ENCODE peak calls at places on chromosomes 2 and 18, in four cellular contexts. H is mammary epithelial cell, A is astrocyte, U is endothelial cell of umbilical vein. X is an unnamed sample.

GRCh38 chr2:173806761-173807160 is 158.4 kb downstream of the SP3 start:
- DNase-seq in H (peak; percentile 13), U (no peak), A (peak; percentile 31), X (no peak)

GRCh38 chr2:71082402-71083252 is 14.2 kb downstream of the NAGK start:
- DNase-seq in U (no peak), A (no peak), H (no peak), X (no peak)

GRCh38 chr18:28065031-28065792 is 111.7 kb downstream of the CDH2 start:
- DNase-seq in A (peak; percentile 98), H (peak; percentile 47), U (peak; percentile 14), X (no peak)

GRCh38 chr2:231370749-231371429 is 24.6 kb upstream of the B3GNT7 start:
- DNase-seq in A (no peak), U (no peak), H (no peak), X (no peak)

GRCh38 chr18:3692113-3692621 is 242.2 kb downstream of the TGIF1 start:
- DNase-seq in U (no peak), H (no peak), A (no peak), X (no peak)

GRCh38 chr18:51988277-51988676 is 351.7 kb upstream of the DCC start:
- DNase-seq in H (no peak), U (no peak), A (no peak), X (no peak)

GRCh38 chr2:96663829-96664228 is 21.3 kb downstream of the FER1L5 start:
- DNase-seq in H (no peak), U (no peak), A (no peak), X (no peak)

GRCh38 chr2:236951830-236952475 is 133.7 kb upstream of the COPS8 start:
- DNase-seq in U (no peak), A (no peak), H (no peak), X (no peak)

GRCh38 chr2:173059941-173060575 is 15.6 kb upstream of the MAP3K20 start:
- DNase-seq in A (no peak), H (no peak), U (peak; percentile 29), X (no peak)

GRCh38 chr2:233385489-233386044 is 31.3 kb downstream of the DGKD start:
- DNase-seq in A (peak; percentile 18), U (no peak), H (no peak), X (no peak)

GRCh38 chr2:23293063-23293462 is 91.9 kb upstream of the KLHL29 start:
- DNase-seq in H (peak; percentile 56), A (no peak), U (no peak), X (no peak)

GRCh38 chr2:108301558-108301957 is 12.9 kb downstream of the SULT1C2 start:
- DNase-seq in A (no peak), H (no peak), U (no peak), X (no peak)

GRCh38 chr2:239245872-239246701 is 154.7 kb downstream of the HDAC4 start:
- DNase-seq in U (no peak), A (peak; percentile 19), H (peak; percentile 63), X (no peak)

GRCh38 chr2:205834776-205835175 is 152.5 kb downstream of the NRP2 start:
- DNase-seq in A (no peak), U (peak; percentile 60), H (no peak), X (no peak)

GRCh38 chr2:73283545-73284295 is 558 bp downstream of the FBXO41 start:
- DNase-seq in H (no peak), A (no peak), U (no peak), X (no peak)

GRCh38 chr2:196131949-196132925 is 39.1 kb downstream of the STK17B start:
- DNase-seq in U (no peak), A (peak; percentile 23), H (no peak), X (peak; percentile 23)

GRCh38 chr2:241804326-241805276 is 4.4 kb upstream of the NEU4 start:
- DNase-seq in H (no peak), A (no peak), U (no peak), X (no peak)

GRCh38 chr2:39902103-39902502 is 123.0 kb upstream of the THUMPD2 start:
- DNase-seq in A (peak; percentile 69), H (peak; percentile 67), U (no peak), X (no peak)

GRCh38 chr2:69067866-69068265 is 54.9 kb downstream of the ANTXR1 start:
- DNase-seq in H (peak; percentile 85), U (no peak), A (no peak), X (no peak)

GRCh38 chr18:77140439-77141109 is 8.0 kb upstream of the MBP start:
- DNase-seq in H (no peak), U (no peak), A (no peak), X (peak; percentile 62)

GRCh38 chr2:71576541-71576940 is 123.2 kb downstream of the DYSF start:
- DNase-seq in U (no peak), H (no peak), A (no peak), X (no peak)

GRCh38 chr2:241273552-241273988 is 41.9 kb downstream of the HDLBP start:
- DNase-seq in U (no peak), A (no peak), H (no peak), X (no peak)

GRCh38 chr2:236121546-236121945 is 46.6 kb downstream of the GBX2 start:
- DNase-seq in H (peak; percentile 18), A (no peak), U (no peak), X (no peak)

GRCh38 chr2:152762202-152762601 is 43.8 kb downstream of the ARL6IP6 start:
- DNase-seq in A (peak; percentile 98), H (no peak), U (no peak), X (no peak)

GRCh38 chr2:61205132-61205531 is 43.1 kb downstream of the C2orf74 start:
- DNase-seq in U (no peak), A (no peak), H (no peak), X (no peak)

GRCh38 chr2:16614314-16614860 is 51.2 kb downstream of the CYRIA start:
- DNase-seq in A (no peak), U (peak; percentile 16), H (no peak), X (no peak)

DNA sequence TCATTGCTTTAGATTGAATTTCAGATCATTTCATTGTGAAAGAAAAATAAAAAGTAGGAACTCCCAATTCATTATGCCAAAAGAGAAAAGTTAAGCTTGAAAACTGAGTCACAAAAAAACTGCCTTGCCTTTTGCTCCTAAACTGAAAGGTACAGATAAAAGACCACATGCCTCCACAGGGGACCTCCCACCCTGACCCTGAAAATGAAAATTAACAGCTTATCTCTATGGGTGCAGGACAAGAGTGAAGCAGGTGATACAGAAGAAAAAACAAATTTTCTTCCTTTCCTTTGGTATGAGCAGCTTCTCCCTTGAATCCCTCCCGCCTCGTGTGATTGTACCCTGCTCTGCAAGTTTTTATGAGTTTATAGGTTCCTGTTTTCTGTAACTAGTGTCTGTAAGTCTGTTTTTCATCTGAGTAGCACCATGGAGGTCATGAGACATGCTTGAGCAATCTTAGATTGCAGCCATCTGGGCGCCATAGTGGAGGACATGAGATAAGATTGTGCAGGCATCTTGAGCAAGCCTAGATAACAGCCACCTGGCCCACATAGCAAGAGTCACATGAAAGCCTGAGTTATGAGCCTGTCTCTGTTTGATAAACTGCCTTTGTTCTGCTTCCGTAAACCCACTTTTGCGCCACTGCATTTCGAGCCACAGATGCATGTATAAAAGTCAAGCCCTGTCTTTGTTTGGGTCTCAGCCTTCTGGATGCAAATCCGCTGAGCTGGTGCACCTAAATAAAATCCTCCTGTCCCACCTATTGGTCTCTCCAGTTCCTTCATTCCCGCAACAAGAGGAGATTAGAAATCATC is 56.2 kb upstream of the DYNC1I2 start:
- DNase-seq in H (no peak), A (peak; percentile 16), U (no peak), X (no peak)
- H3K9me3 ChIP-seq in H (no peaks in the 10 kb centered on the region), A (peaks cover 15% of the 10 kb centered on the region), U (no peaks in the 10 kb centered on the region), X (peaks cover 15% of the 10 kb centered on the region)

DNA sequence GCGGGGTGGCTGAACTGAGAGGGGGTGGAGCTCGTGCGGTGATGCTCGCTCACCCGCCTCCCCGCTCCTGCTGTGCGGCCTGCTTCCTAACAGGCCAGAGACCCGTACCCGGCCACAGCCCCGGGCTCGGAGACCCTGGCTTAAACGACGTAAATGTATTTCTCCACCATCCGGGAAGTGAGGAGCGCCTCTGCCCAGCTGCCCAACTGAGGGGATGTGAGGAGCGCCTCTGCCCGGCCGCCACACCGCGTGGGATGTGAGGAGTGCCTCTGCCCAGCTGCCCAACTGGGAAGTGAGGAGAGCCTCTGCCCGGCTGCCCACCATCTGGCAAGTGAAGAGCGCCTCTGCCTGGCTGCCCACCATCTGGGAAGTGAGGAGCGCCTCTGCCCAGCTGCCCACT is 110.6 kb downstream of the HS6ST1 start:
- DNase-seq in H (no peak), U (no peak), A (no peak), X (no peak)
- H3K27me3 ChIP-seq in H (no peaks in the 10 kb centered on the region), U (no peaks in the 10 kb centered on the region), A (no peaks in the 10 kb centered on the region), X (no peaks in the 10 kb centered on the region)

DNA sequence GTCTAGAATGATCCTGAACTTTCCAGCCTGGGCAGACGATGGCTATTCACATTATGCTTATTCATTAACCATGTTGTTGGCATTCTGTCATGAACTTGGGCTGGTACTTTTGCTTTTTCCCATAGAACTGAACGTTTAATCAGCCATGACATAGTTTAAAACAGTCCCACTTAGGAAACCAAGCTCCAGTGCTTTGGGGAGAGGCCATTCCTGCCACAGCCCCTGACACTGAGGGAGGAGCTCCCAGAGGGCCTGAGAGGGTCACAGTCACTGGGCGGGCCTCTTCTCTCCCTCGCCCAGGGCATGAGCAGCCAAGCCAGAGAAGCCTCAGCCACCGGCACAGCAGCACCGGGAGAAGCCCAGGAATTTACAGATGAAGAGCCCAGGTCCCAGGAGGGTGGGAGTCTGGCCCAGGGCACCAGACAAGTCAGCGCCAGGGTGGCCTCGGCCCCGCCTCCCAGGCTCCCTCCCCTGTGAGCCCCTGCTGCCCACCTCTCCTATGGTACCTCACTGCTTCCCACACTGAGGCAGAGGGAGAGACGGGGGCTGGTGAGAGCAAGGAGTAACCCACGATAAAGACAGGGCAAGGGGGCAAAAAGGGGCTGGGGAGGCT is 33.6 kb downstream of the MAL start:
- DNase-seq in U (no peak), H (no peak), A (no peak), X (no peak)
- H3K9me3 ChIP-seq in U (no peaks in the 10 kb centered on the region), H (no peaks in the 10 kb centered on the region), A (no peaks in the 10 kb centered on the region), X (no peaks in the 10 kb centered on the region)

GRCh38 chr2:29374823-29375222 is 259.6 kb downstream of the CLIP4 start:
- DNase-seq in A (no peak), U (no peak), H (no peak), X (no peak)
- H3K27me3 ChIP-seq in A (peaks cover 7% of the 10 kb centered on the region), U (no peaks in the 10 kb centered on the region), H (no peaks in the 10 kb centered on the region), X (no peaks in the 10 kb centered on the region)

DNA sequence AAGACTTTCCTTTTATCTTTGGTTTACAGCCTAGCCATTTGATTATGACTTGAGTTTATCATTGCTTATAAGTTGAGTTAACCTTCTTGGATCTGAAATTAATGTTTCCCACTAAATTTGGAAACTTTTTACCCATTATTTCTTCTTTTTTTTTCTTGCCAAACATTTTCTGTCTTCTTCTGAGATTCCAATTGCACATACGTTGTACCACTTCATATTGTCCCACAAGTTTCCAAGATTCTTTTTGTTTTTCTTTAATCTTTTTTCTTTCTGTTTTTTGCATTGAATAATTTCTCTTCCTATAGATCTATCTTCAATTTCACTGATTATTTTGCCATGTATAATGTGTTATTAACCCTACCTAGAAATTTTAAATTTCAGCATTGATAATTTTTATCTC is 18.6 kb downstream of the LONRF2 start:
- DNase-seq in U (no peak), A (no peak), H (no peak), X (no peak)
- H3K9me3 ChIP-seq in U (no peaks in the 10 kb centered on the region), A (no peaks in the 10 kb centered on the region), H (no peaks in the 10 kb centered on the region), X (peaks cover 2% of the 10 kb centered on the region)